ENCODE peak calls at places on chromosome 5, in nine cellular contexts. W is body of pancreas; A is hypothalamus; L is T-cell; Q is Caco-2; M is HS-5; S is amygdala; G is NCI-H1417; C is CD8-positive, alpha-beta memory T cell. V is an unnamed sample.

GRCh38 chr5:30041831-30042385 is 1151.6 kb upstream of the CDH6 start:
- DNase-seq in M (no peak), C (no peak), G (no peak), L (no peak), Q (no peak), S (no peak), W (no peak), A (no peak), V (no peak)

GRCh38 chr5:127924606-127925005 is 159.0 kb upstream of the SLC12A2 start:
- DNase-seq in M (no peak), L (no peak), Q (no peak), W (no peak), C (no peak), S (no peak), A (no peak), G (peak), V (no peak)

GRCh38 chr5:80119337-80119736 is 84.2 kb downstream of the THBS4 start:
- DNase-seq in M (no peak), G (no peak), W (no peak), L (no peak), A (no peak), C (no peak), S (no peak), Q (no peak), V (no peak)

GRCh38 chr5:139382781-139383180 is 316 bp downstream of the SLC23A1 start:
- DNase-seq in G (no peak), M (no peak), W (no peak), L (no peak), Q (no peak), C (no peak), A (no peak), S (no peak), V (no peak)

GRCh38 chr5:33258553-33258952 is 182.2 kb upstream of the TARS1 start:
- DNase-seq in G (no peak), L (no peak), W (no peak), A (no peak), S (no peak), Q (no peak), M (no peak), C (no peak), V (no peak)

GRCh38 chr5:37940931-37941623 is 101.2 kb upstream of the GDNF start:
- DNase-seq in L (no peak), W (no peak), S (no peak), C (no peak), Q (peak), A (no peak), M (no peak), G (no peak), V (no peak)

GRCh38 chr5:159975462-159976019 is 33.4 kb upstream of the TTC1 start:
- DNase-seq in M (peak), G (no peak), Q (peak), A (no peak), S (no peak), L (no peak), W (no peak), C (no peak), V (peak)

GRCh38 chr5:62824936-62825335 is 246.3 kb downstream of the LRRC70 start:
- DNase-seq in C (no peak), L (no peak), S (no peak), W (no peak), G (no peak), M (no peak), Q (no peak), A (no peak), V (no peak)

GRCh38 chr5:32020271-32020670 is 153.8 kb downstream of the GOLPH3 start:
- DNase-seq in L (no peak), A (no peak), S (no peak), G (no peak), Q (no peak), W (no peak), M (no peak), C (no peak), V (no peak)

GRCh38 chr5:180627386-180628120 is 21.8 kb downstream of the FLT4 start:
- DNase-seq in G (no peak), A (no peak), M (no peak), S (no peak), W (no peak), L (no peak), Q (no peak), C (no peak), V (no peak)

GRCh38 chr5:145797336-145797735 is 37.8 kb downstream of the PRELID2 start:
- DNase-seq in G (no peak), M (peak), A (no peak), Q (no peak), C (no peak), S (no peak), W (no peak), L (no peak), V (no peak)

GRCh38 chr5:132483661-132484385 is 6.8 kb downstream of the IRF1 start:
- DNase-seq in Q (no peak), M (no peak), W (no peak), G (no peak), S (no peak), C (no peak), L (no peak), A (no peak), V (no peak)

GRCh38 chr5:56625577-56625976 is 189.8 kb upstream of the MAP3K1 start:
- DNase-seq in S (no peak), L (no peak), W (no peak), M (peak), Q (no peak), C (no peak), A (no peak), G (no peak), V (no peak)

GRCh38 chr5:68771747-68772146 is 322.1 kb upstream of the SLC30A5 start:
- DNase-seq in S (no peak), C (no peak), M (no peak), A (no peak), Q (no peak), G (no peak), L (no peak), W (no peak), V (no peak)

GRCh38 chr5:80399553-80400239 is 8.2 kb upstream of the ZFYVE16 start:
- DNase-seq in S (no peak), L (no peak), M (peak), A (no peak), Q (no peak), C (no peak), W (no peak), G (no peak), V (no peak)

GRCh38 chr5:80239680-80240367 is 16.0 kb downstream of the SERINC5 start:
- DNase-seq in A (peak), Q (no peak), W (no peak), L (no peak), M (no peak), S (no peak), C (no peak), G (no peak), V (no peak)

GRCh38 chr5:17217421-17218352 is at the start of gene BASP1:
- DNase-seq in A (peak), S (no peak), W (peak), L (no peak), M (no peak), Q (peak), G (no peak), C (no peak), V (no peak)

GRCh38 chr5:145068696-145069095 is 766.4 kb downstream of the PRELID2 start:
- DNase-seq in G (no peak), L (no peak), A (no peak), M (no peak), S (no peak), C (no peak), Q (no peak), W (no peak), V (no peak)

GRCh38 chr5:56190500-56190899 is 42.6 kb downstream of the ANKRD55 start:
- DNase-seq in C (no peak), L (peak), M (peak), W (peak), Q (no peak), A (no peak), G (no peak), S (no peak), V (no peak)

GRCh38 chr5:34762321-34762871 is 76.6 kb upstream of the TTC23L start:
- DNase-seq in L (no peak), G (no peak), W (no peak), A (no peak), S (no peak), Q (no peak), M (peak), C (no peak), V (no peak)

GRCh38 chr5:149150457-149150856 is 9.2 kb downstream of the ABLIM3 start:
- DNase-seq in W (no peak), M (no peak), S (no peak), Q (no peak), L (no peak), C (no peak), A (no peak), G (no peak), V (no peak)

GRCh38 chr5:171272996-171273970 is 35.8 kb upstream of the TLX3 start:
- DNase-seq in Q (peak), A (no peak), M (no peak), G (no peak), S (no peak), W (no peak), C (no peak), L (no peak), V (peak)

GRCh38 chr5:220008-220407 is 1.9 kb downstream of the SDHA start:
- DNase-seq in A (no peak), W (no peak), C (no peak), M (no peak), G (no peak), S (no peak), Q (no peak), L (no peak), V (no peak)

GRCh38 chr5:74556631-74557595 is 83.6 kb downstream of the ENC1 start:
- DNase-seq in G (no peak), C (no peak), Q (peak), A (no peak), S (no peak), W (no peak), M (no peak), L (no peak), V (no peak)

GRCh38 chr5:58925627-58926545 is 343.0 kb downstream of the RAB3C start:
- DNase-seq in G (peak), L (no peak), A (no peak), W (no peak), S (no peak), M (no peak), C (no peak), Q (no peak), V (no peak)

GRCh38 chr5:176948458-176948857 is 49.3 kb upstream of the HK3 start:
- DNase-seq in A (no peak), L (no peak), G (no peak), M (no peak), W (no peak), Q (no peak), C (no peak), S (no peak), V (no peak)